ENCODE peak calls at places on chromosomes 2 and 18, in four cellular contexts. Y is chondrocyte; Z is activated CD4-positive, CD25-positive, alpha-beta regulatory T cell treated with anti-CD3 and anti-CD28 coated beads, Interleukin-2, amount 50 U/mL, for 72 hours; I is fibroblast of the aortic adventitia. G is an unnamed sample.

GRCh38 chr18:63234432-63234831 is 85.1 kb downstream of the BCL2 start:
- DNase-seq in Z (no peak), I (no peak), Y (no peak), G (no peak)

GRCh38 chr2:65710779-65711295 is 278.4 kb upstream of the SPRED2 start:
- DNase-seq in I (no peak), Z (no peak), Y (no peak), G (no peak)

GRCh38 chr2:70936979-70937811 is 1.5 kb downstream of the ATP6V1B1 start:
- DNase-seq in Y (peak; percentile 59), I (no peak), Z (no peak), G (no peak)

GRCh38 chr2:223113161-223113560 is 61.2 kb downstream of the KCNE4 start:
- DNase-seq in Y (no peak), I (no peak), Z (no peak), G (no peak)

GRCh38 chr2:155350783-155351580 is 652.5 kb downstream of the KCNJ3 start:
- DNase-seq in Z (no peak), Y (peak; percentile 75), I (no peak), G (no peak)

GRCh38 chr2:32652555-32653209 is 24.8 kb downstream of the TTC27 start:
- DNase-seq in Y (no peak), I (peak; percentile 51), Z (no peak), G (no peak)

GRCh38 chr2:25491003-25491696 is 149.4 kb upstream of the DNMT3A start:
- DNase-seq in Z (no peak), I (peak; percentile 21), Y (no peak), G (no peak)

GRCh38 chr2:84338069-84338468 is 121.0 kb downstream of the SUCLG1 start:
- DNase-seq in Z (no peak), I (peak; percentile 67), Y (no peak), G (no peak)

GRCh38 chr2:202064881-202065230 is 8.2 kb upstream of the KIAA2012 start:
- DNase-seq in Z (no peak), I (no peak), Y (no peak), G (no peak)

GRCh38 chr18:50870138-50870845 is 8.6 kb upstream of the ME2 start:
- DNase-seq in I (peak; percentile 43), Y (no peak), Z (no peak), G (no peak)

GRCh38 chr2:96143848-96144480 is 1.3 kb downstream of the DUSP2 start:
- DNase-seq in I (no peak), Z (peak; percentile 56), Y (no peak), G (no peak)

GRCh38 chr2:176959614-176960013 is 253.0 kb upstream of the HNRNPA3 start:
- DNase-seq in Y (no peak), I (no peak), Z (no peak), G (no peak)

GRCh38 chr2:168468354-168468753 is 12.3 kb downstream of the CERS6 start:
- DNase-seq in I (no peak), Y (no peak), Z (no peak), G (no peak)

GRCh38 chr2:217777906-217778305 is 224.9 kb downstream of the TNS1 start:
- DNase-seq in I (no peak), Z (no peak), Y (no peak), G (no peak)

GRCh38 chr2:45892236-45892701 is 240.8 kb downstream of the PRKCE start:
- DNase-seq in Z (no peak), I (no peak), Y (no peak), G (no peak)

GRCh38 chr2:162212366-162212765 is 30.9 kb downstream of the FAP start:
- DNase-seq in Y (no peak), I (peak; percentile 47), Z (no peak), G (no peak)

GRCh38 chr2:31255911-31256571 is 22.1 kb downstream of the EHD3 start:
- DNase-seq in I (no peak), Y (no peak), Z (no peak), G (no peak)

GRCh38 chr2:69645926-69646325 is 2.4 kb upstream of the AAK1 start:
- DNase-seq in Y (no peak), Z (no peak), I (no peak), G (no peak)

GRCh38 chr2:72156872-72157271 is 9.2 kb upstream of the CYP26B1 start:
- DNase-seq in Z (no peak), I (no peak), Y (no peak), G (no peak)

GRCh38 chr18:33369711-33370449 is 70.6 kb downstream of the CCDC178 start:
- DNase-seq in Y (no peak), Z (no peak), I (no peak), G (no peak)